ENCODE peak calls at places on chromosomes 13 and 19, in five cellular contexts. K is GM12891, I is GM12878, E is K562, X is H1. G is an unnamed sample.

GRCh38 chr13:41756198-41756885 is 204.6 kb downstream of the VWA8 start:
- DNase-seq in E (no peak), K (no peak), I (no peak), X (no peak), G (no peak)

GRCh38 chr19:45632468-45633196 is 6.6 kb downstream of the EML2 start:
- DNase-seq in E (peak; percentile 97), X (no peak), K (no peak), I (no peak), G (no peak)

GRCh38 chr19:1538978-1539377 is 15.1 kb downstream of the PLK5 start:
- DNase-seq in E (no peak), K (no peak), X (no peak), I (no peak), G (no peak)

GRCh38 chr13:66219493-66219892 is 1010.6 kb downstream of the PCDH9 start:
- DNase-seq in K (no peak), I (no peak), X (no peak), E (no peak), G (no peak)

GRCh38 chr13:66835040-66835628 is 395.0 kb downstream of the PCDH9 start:
- DNase-seq in I (no peak), K (no peak), X (no peak), E (peak; percentile 46), G (no peak)

GRCh38 chr13:35514166-35514565 is 37.7 kb upstream of the MAB21L1 start:
- DNase-seq in K (no peak), X (no peak), E (no peak), I (no peak), G (no peak)

GRCh38 chr13:114037674-114038073 is 63.8 kb upstream of the C13orf46 start:
- DNase-seq in E (no peak), X (no peak), I (no peak), K (no peak), G (no peak)

GRCh38 chr13:37290691-37291090 is 185.2 kb upstream of the CSNK1A1L start:
- DNase-seq in X (no peak), K (no peak), I (no peak), E (no peak), G (no peak)

GRCh38 chr19:48274173-48274572 is 4.3 kb downstream of the ZNF114 start:
- DNase-seq in I (no peak), X (no peak), K (no peak), E (no peak), G (no peak)

GRCh38 chr19:2488942-2489731 is 13.2 kb downstream of the GADD45B start:
- DNase-seq in K (no peak), E (no peak), I (no peak), X (no peak), G (peak; percentile 61)

GRCh38 chr19:47264629-47265028 is 8.3 kb downstream of the CCDC9 start:
- DNase-seq in I (no peak), E (no peak), K (no peak), X (no peak), G (no peak)

GRCh38 chr13:84439108-84439507 is 556.8 kb upstream of the SLITRK1 start:
- DNase-seq in K (no peak), E (no peak), X (no peak), I (no peak), G (no peak)

GRCh38 chr13:29771247-29771646 is 79.2 kb downstream of the UBL3 start:
- DNase-seq in I (no peak), E (no peak), K (no peak), X (no peak), G (no peak)

GRCh38 chr13:47372742-47373141 is 475.9 kb upstream of the HTR2A start:
- DNase-seq in K (no peak), X (no peak), E (no peak), I (no peak), G (no peak)

GRCh38 chr13:112510987-112511715 is 76.8 kb downstream of the TUBGCP3 start:
- DNase-seq in I (no peak), K (no peak), E (no peak), X (no peak), G (no peak)

GRCh38 chr19:3665681-3666544 is 34.4 kb downstream of the PIP5K1C start:
- DNase-seq in K (peak; percentile 94), I (no peak), X (no peak), E (peak; percentile 87), G (peak; percentile 93)

GRCh38 chr13:83740622-83741021 is 141.7 kb downstream of the SLITRK1 start:
- DNase-seq in E (no peak), X (no peak), K (no peak), I (no peak), G (no peak)

GRCh38 chr19:36526581-36526980 is 1.5 kb downstream of the ZNF260 start:
- DNase-seq in X (no peak), E (no peak), K (no peak), I (no peak), G (no peak)

GRCh38 chr19:3098141-3098514 is 4.0 kb downstream of the GNA11 start:
- DNase-seq in K (no peak), E (no peak), X (no peak), I (no peak), G (no peak)

GRCh38 chr19:44855606-44856005 is 9.5 kb downstream of the NECTIN2 start:
- DNase-seq in E (no peak), X (no peak), K (no peak), I (no peak), G (no peak)

GRCh38 chr19:38289955-38290354 is 14.1 kb upstream of the C19orf33 start:
- DNase-seq in I (no peak), X (no peak), K (no peak), E (no peak), G (no peak)

GRCh38 chr19:42132851-42133528 is 744 bp upstream of the POU2F2 start:
- DNase-seq in E (peak; percentile 89), I (peak; percentile 33), X (peak; percentile 70), K (peak; percentile 84), G (peak; percentile 85)

GRCh38 chr19:2567580-2567979 is 91.7 kb downstream of the GADD45B start:
- DNase-seq in K (no peak), X (no peak), E (no peak), I (no peak), G (no peak)

GRCh38 chr19:33703821-33704220 is 82.1 kb downstream of the CHST8 start:
- DNase-seq in K (no peak), I (no peak), E (no peak), X (no peak), G (no peak)

GRCh38 chr13:28467886-28468519 is 26.9 kb downstream of the FLT1 start:
- DNase-seq in I (peak; percentile 20), E (no peak), K (no peak), X (no peak), G (no peak)

GRCh38 chr19:22532388-22533310 is 101.5 kb upstream of the ZNF492 start:
- DNase-seq in E (no peak), K (no peak), I (no peak), X (no peak), G (no peak)

GRCh38 chr13:113090806-113091205 is 14.8 kb upstream of the F7 start:
- DNase-seq in E (no peak), I (no peak), K (no peak), X (no peak), G (no peak)

GRCh38 chr13:43273362-43273761 is 250.0 kb downstream of the DNAJC15 start:
- DNase-seq in I (no peak), E (no peak), X (no peak), K (no peak), G (no peak)

GRCh38 chr13:104592127-104592526 is 1525.9 kb upstream of the SLC10A2 start:
- DNase-seq in K (no peak), I (no peak), X (no peak), E (no peak), G (no peak)

GRCh38 chr19:48982280-48982679 is 10.8 kb downstream of the GYS1 start:
- DNase-seq in E (no peak), I (no peak), X (no peak), K (no peak), G (no peak)

GRCh38 chr19:49142866-49143335 is 12.3 kb downstream of the HRC start:
- DNase-seq in K (no peak), E (peak; percentile 97), X (no peak), I (no peak), G (no peak)

GRCh38 chr13:50267917-50268316 is 252.7 kb downstream of the KCNRG start:
- DNase-seq in E (no peak), X (no peak), I (no peak), K (no peak), G (no peak)

GRCh38 chr19:21604351-21604926 is 99.0 kb downstream of the ZNF429 start:
- DNase-seq in X (no peak), E (no peak), I (no peak), K (no peak), G (no peak)

GRCh38 chr19:38277969-38278680 is 13.8 kb downstream of the SPINT2 start:
- DNase-seq in X (no peak), E (no peak), K (no peak), I (no peak), G (no peak)

GRCh38 chr13:113049521-113049941 is 56.1 kb upstream of the F7 start:
- DNase-seq in K (no peak), I (no peak), X (no peak), E (no peak), G (no peak)

GRCh38 chr13:18948012-18948663 is 233.5 kb downstream of the TUBA3C start:
- DNase-seq in X (no peak), E (no peak), I (no peak), K (no peak), G (no peak)

DNA sequence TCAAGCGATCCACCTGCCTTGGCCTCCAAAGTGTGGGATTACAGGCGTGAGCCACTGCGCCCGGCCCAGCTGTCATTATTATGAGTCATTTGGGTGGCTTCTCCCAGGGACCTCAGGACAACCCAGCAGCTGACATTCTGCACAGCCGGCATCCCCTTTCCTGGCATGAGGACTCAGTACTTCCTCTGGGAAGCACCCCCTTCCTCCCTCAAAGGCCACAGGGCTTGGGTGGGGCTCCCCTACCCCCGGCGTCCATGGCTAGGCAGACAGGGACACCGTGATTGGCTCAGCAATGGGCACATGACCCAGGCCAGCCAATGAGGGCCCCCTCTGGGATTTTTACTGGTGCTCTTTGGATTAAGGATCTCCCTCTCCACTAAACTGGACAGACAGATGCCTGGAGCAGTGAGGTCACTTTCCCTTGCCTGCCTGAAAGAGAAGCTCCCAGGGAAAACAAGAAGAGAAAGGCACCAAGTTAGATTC is 6.0 kb downstream of the KANK2 start:
- DNase-seq in K (no peak), X (no peak), E (peak; percentile 85), I (no peak), G (no peak)
- TF ChIP-seq TAF1 in K (no peak), X (no peak), E (no peak), I (no peak), G (no peak)

GRCh38 chr19:51258165-51258564 is 7.3 kb downstream of the SIGLECL1 start:
- DNase-seq in I (no peak), K (no peak), E (no peak), X (no peak), G (no peak)
- TF ChIP-seq POLR2AphosphoS5 in I (no peak), K (no peak), E (no peak), X (no peak), G (no peak)

GRCh38 chr19:7069042-7069903 is at the start of gene ZNF557:
- DNase-seq in I (peak; percentile 88), X (peak; percentile 87), E (peak; percentile 98), K (peak; percentile 86), G (peak; percentile 85)
- TF ChIP-seq POLR2A in I (peak; percentile 91), X (no peak), E (peak; percentile 92), K (peak; percentile 94), G (peak; percentile 96)

DNA sequence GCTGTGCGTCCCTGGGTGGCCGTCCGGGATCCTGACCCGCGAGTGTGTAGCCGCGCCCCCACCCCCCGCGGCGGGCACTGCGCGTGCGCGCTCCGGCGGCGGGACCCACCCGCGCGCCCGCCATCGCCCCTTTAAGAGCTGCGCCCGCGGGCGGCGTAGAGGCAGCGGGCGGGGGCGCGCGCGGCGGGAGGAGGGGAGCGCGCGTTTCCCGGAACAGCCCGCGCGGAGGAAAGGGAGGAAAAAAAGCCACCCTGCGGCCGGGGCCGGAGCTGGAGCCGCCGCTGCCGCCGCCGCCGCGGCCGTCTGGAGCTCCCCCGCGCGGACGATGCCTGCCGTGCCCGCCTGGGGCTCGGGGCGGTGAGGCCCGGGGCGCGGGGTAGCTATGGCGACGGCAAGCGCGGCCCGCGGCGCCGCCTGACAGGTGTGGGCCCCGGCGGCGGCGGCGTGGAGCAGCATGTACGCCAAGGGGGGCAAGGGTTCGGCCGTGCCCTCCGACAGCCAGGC is at the start of gene SSBP4:
- DNase-seq in E (peak; percentile 95), X (no peak), K (peak; percentile 88), I (no peak), G (peak; percentile 92)
- TF ChIP-seq TAF1 in E (peak; percentile 63), X (peak; percentile 19), K (no peak), I (no peak), G (no peak)

G was measured in GM12892.